ENCODE peak calls at places on chromosomes 2 and 18, in four cellular contexts. Q is K562, N is GM12878, S is IMR-90. J is an unnamed sample.

GRCh38 chr2:217085543-217085942 is 225.7 kb upstream of the TNP1 start:
- DNase-seq in Q (no peak), N (no peak), S (peak; percentile 45), J (no peak)

GRCh38 chr2:76867854-76868253 is 654.3 kb downstream of the LRRTM4 start:
- DNase-seq in Q (no peak), S (peak; percentile 76), N (no peak), J (peak; percentile 87)

GRCh38 chr2:181122601-181123000 is 142.2 kb downstream of the UBE2E3 start:
- DNase-seq in S (no peak), Q (no peak), N (no peak), J (no peak)

GRCh38 chr2:7022486-7022885 is 105.3 kb downstream of the RNF144A start:
- DNase-seq in Q (no peak), S (no peak), N (no peak), J (no peak)

GRCh38 chr2:103959174-103960125 is 894.5 kb upstream of the POU3F3 start:
- DNase-seq in S (no peak), N (no peak), Q (peak; percentile 8), J (no peak)

GRCh38 chr2:86809481-86810121 is 18.9 kb upstream of the CD8A start:
- DNase-seq in S (no peak), N (no peak), Q (no peak), J (no peak)

GRCh38 chr18:8559612-8560011 is 49.6 kb upstream of the RAB12 start:
- DNase-seq in S (peak; percentile 18), Q (no peak), N (no peak), J (no peak)

GRCh38 chr18:2924920-2925319 is 78.1 kb downstream of the EMILIN2 start:
- DNase-seq in N (no peak), S (no peak), Q (no peak), J (no peak)

GRCh38 chr2:231464576-231465540 is 574 bp upstream of the NCL start:
- DNase-seq in N (no peak), S (no peak), Q (peak; percentile 88), J (no peak)

GRCh38 chr2:197168705-197169104 is 141.9 kb downstream of the ANKRD44 start:
- DNase-seq in N (no peak), Q (peak; percentile 40), S (peak; percentile 51), J (peak; percentile 73)

GRCh38 chr2:223503746-223504145 is 98.4 kb downstream of the SCG2 start:
- DNase-seq in S (no peak), Q (no peak), N (no peak), J (no peak)

GRCh38 chr2:167192833-167193232 is 304.6 kb downstream of the XIRP2 start:
- DNase-seq in Q (no peak), S (peak; percentile 22), N (no peak), J (no peak)

GRCh38 chr2:23387221-23387550 is 2.2 kb downstream of the KLHL29 start:
- DNase-seq in S (peak; percentile 19), N (no peak), Q (no peak), J (no peak)

GRCh38 chr2:105541189-105542050 is 142.6 kb upstream of the FHL2 start:
- DNase-seq in N (no peak), S (no peak), Q (no peak), J (no peak)

GRCh38 chr18:43934322-43935050 is 657.2 kb upstream of the SYT4 start:
- DNase-seq in N (no peak), S (no peak), Q (no peak), J (no peak)

GRCh38 chr2:211468217-211468616 is 911.8 kb downstream of the CPS1 start:
- DNase-seq in N (no peak), S (no peak), Q (no peak), J (no peak)

GRCh38 chr18:21820035-21820810 is 79.6 kb downstream of the MIB1 start:
- DNase-seq in S (peak; percentile 33), Q (peak; percentile 25), N (no peak), J (peak; percentile 42)

GRCh38 chr2:3168230-3168891 is 209.3 kb downstream of the EIPR1 start:
- DNase-seq in N (no peak), S (peak; percentile 63), Q (no peak), J (no peak)

GRCh38 chr2:76998713-76999112 is 523.5 kb downstream of the LRRTM4 start:
- DNase-seq in Q (no peak), N (no peak), S (no peak), J (peak; percentile 10)

GRCh38 chr2:224507789-224508188 is 77.4 kb downstream of the CUL3 start:
- DNase-seq in S (peak; percentile 26), Q (no peak), N (no peak), J (no peak)

GRCh38 chr2:62296833-62297641 is 101.1 kb downstream of the B3GNT2 start:
- DNase-seq in Q (peak; percentile 56), S (no peak), N (no peak), J (no peak)
- TF ChIP-seq FOS in Q (no peak), S (no peak), N (no peak), J (no peak)

GRCh38 chr2:165793779-165794519 is at the start of gene GALNT3:
- DNase-seq in Q (no peak), N (no peak), S (no peak), J (no peak)

GRCh38 chr2:165791811-165792454 is 2.1 kb downstream of the GALNT3 start:
- DNase-seq in S (peak; percentile 45), N (no peak), Q (no peak), J (no peak)

GRCh38 chr2:165795011-165795410 is 964 bp upstream of the GALNT3 start:
- DNase-seq in N (no peak), Q (no peak), S (peak; percentile 16), J (no peak)

GRCh38 chr2:165794520-165794882 is 454 bp upstream of the GALNT3 start:
- DNase-seq in Q (no peak), S (peak; percentile 45), N (peak; percentile 43), J (no peak)

GRCh38 chr2:165793161-165793778 is 777 bp downstream of the GALNT3 start:
- DNase-seq in Q (no peak), S (no peak), N (no peak), J (no peak)
- TF ChIP-seq FOS in Q (no peak), S (no peak), N (no peak), J (no peak)

GRCh38 chr2:88139804-88140203 is 11.9 kb upstream of the FABP1 start:
- DNase-seq in S (no peak), N (no peak), Q (no peak), J (no peak)

GRCh38 chr2:88136817-88137216 is 9.0 kb upstream of the FABP1 start:
- DNase-seq in S (no peak), N (no peak), Q (no peak), J (no peak)

GRCh38 chr2:88137833-88138232 is 10.0 kb upstream of the FABP1 start:
- DNase-seq in N (no peak), Q (no peak), S (no peak), J (no peak)

GRCh38 chr2:88141952-88142351 is 14.1 kb upstream of the FABP1 start:
- DNase-seq in S (no peak), N (no peak), Q (no peak), J (no peak)

DNA sequence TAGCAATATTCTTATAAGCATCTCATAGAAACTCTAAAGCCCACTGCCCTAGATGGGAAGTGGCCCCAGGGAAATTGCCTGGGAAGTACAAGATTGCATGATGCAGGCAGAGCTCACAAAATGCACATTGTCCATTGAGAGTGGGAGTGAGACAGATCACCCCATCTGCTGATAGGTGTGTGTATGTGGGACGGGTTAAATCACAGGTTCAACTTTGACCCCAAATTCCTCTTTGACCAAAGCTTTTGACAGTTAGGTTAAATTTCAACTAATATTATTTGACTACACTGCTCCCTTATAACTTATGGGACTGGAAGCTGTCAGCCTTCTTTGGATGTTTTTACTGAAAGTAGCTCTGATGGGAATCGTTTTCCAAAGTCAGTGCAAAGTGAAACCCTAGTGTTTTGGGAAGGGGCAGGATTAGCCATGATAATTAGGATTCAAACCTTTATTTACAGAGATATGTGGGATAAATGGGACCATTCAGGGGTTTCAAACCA is 11.4 kb upstream of the FABP1 start:
- DNase-seq in S (no peak), N (no peak), Q (no peak), J (no peak)
- TF ChIP-seq FOS in S (no peak), N (no peak), Q (no peak), J (no peak)

GRCh38 chr2:30664761-30665358 is 142.4 kb downstream of the CAPN13 start:
- DNase-seq in Q (peak; percentile 24), N (no peak), S (peak; percentile 97), J (peak; percentile 13)
- TF ChIP-seq FOS in Q (no peak), N (no peak), S (peak; percentile 95), J (peak; percentile 41)

GRCh38 chr2:28276076-28276618 is 116.5 kb upstream of the FOSL2 start:
- DNase-seq in Q (peak; percentile 52), N (peak; percentile 44), S (peak; percentile 100), J (peak; percentile 96)

GRCh38 chr2:28276807-28277206 is 115.9 kb upstream of the FOSL2 start:
- DNase-seq in N (no peak), S (peak; percentile 61), Q (no peak), J (no peak)

GRCh38 chr2:28277466-28277865 is 115.2 kb upstream of the FOSL2 start:
- DNase-seq in N (no peak), S (no peak), Q (no peak), J (no peak)

GRCh38 chr2:28273751-28274150 is 118.9 kb upstream of the FOSL2 start:
- DNase-seq in N (no peak), S (no peak), Q (no peak), J (no peak)

GRCh38 chr2:28274911-28275685 is 117.6 kb upstream of the FOSL2 start:
- DNase-seq in S (peak; percentile 98), N (no peak), Q (no peak), J (peak; percentile 97)
- TF ChIP-seq FOS in S (peak; percentile 83), N (no peak), Q (no peak), J (peak; percentile 97)

GRCh38 chr2:173957517-173957916 is 7.7 kb downstream of the SP3 start:
- DNase-seq in Q (no peak), S (peak; percentile 37), N (no peak), J (no peak)
- TF ChIP-seq FOS in Q (no peak), S (no peak), N (no peak), J (no peak)

GRCh38 chr2:186992597-186992996 is 143.6 kb upstream of the ZSWIM2 start:
- DNase-seq in Q (no peak), N (no peak), S (no peak), J (peak; percentile 78)
- TF ChIP-seq FOS in Q (no peak), N (no peak), S (no peak), J (no peak)

GRCh38 chr2:240964854-240965295 is 33.5 kb upstream of the SNED1 start:
- DNase-seq in S (no peak), Q (no peak), N (no peak), J (no peak)
- TF ChIP-seq FOS in S (no peak), Q (no peak), N (no peak), J (no peak)

GRCh38 chr2:157747280-157747679 is 118.6 kb upstream of the ACVR1C start:
- DNase-seq in Q (no peak), S (no peak), N (no peak), J (no peak)

GRCh38 chr2:157747695-157748370 is 119.2 kb upstream of the ACVR1C start:
- DNase-seq in Q (no peak), N (peak; percentile 28), S (peak; percentile 89), J (no peak)

GRCh38 chr2:157748371-157749132 is 119.9 kb upstream of the ACVR1C start:
- DNase-seq in N (no peak), S (peak; percentile 24), Q (no peak), J (no peak)

GRCh38 chr2:157744571-157745076 is 116.0 kb upstream of the ACVR1C start:
- DNase-seq in Q (no peak), S (no peak), N (no peak), J (no peak)

GRCh38 chr2:157746234-157746950 is 117.7 kb upstream of the ACVR1C start:
- DNase-seq in N (no peak), Q (no peak), S (peak; percentile 88), J (no peak)
- TF ChIP-seq FOS in N (no peak), Q (no peak), S (no peak), J (no peak)

GRCh38 chr2:190607014-190607597 is 41.8 kb upstream of the NAB1 start:
- DNase-seq in Q (peak; percentile 10), S (peak; percentile 83), N (no peak), J (no peak)
- TF ChIP-seq FOS in Q (no peak), S (no peak), N (no peak), J (no peak)

J was measured in endothelial cell of umbilical vein.